ENCODE peak calls at places on chromosomes 5 and 9, in four cellular contexts. M is PC-9, Q is colonic mucosa, O is heart right ventricle. P is an unnamed sample.

GRCh38 chr5:53291528-53291927 is 182.0 kb upstream of the MOCS2 start:
- DNase-seq in Q (no peak), M (no peak), O (no peak), P (no peak)

GRCh38 chr9:83027153-83027867 is 35.6 kb downstream of the RASEF start:
- DNase-seq in Q (no peak), M (peak; percentile 93), O (no peak), P (no peak)

GRCh38 chr5:133611357-133612020 is 852 bp downstream of the FSTL4 start:
- DNase-seq in O (no peak), Q (no peak), M (no peak), P (peak; percentile 16)

GRCh38 chr5:79236364-79236969 is 536 bp downstream of the JMY start:
- DNase-seq in M (no peak), O (no peak), Q (peak; percentile 32), P (no peak)

GRCh38 chr9:4272141-4272540 is 27.7 kb downstream of the GLIS3 start:
- DNase-seq in M (no peak), Q (no peak), O (no peak), P (no peak)

GRCh38 chr9:82035332-82035731 is 46.8 kb downstream of the SPATA31D1 start:
- DNase-seq in Q (no peak), M (no peak), O (no peak), P (no peak)

GRCh38 chr5:14082523-14082922 is 60.6 kb upstream of the TRIO start:
- DNase-seq in O (no peak), M (no peak), Q (no peak), P (no peak)

GRCh38 chr9:122031806-122032205 is 61.3 kb downstream of the TTLL11 start:
- DNase-seq in O (no peak), Q (no peak), M (no peak), P (no peak)

GRCh38 chr5:153340139-153340538 is 150.3 kb upstream of the GRIA1 start:
- DNase-seq in M (no peak), O (no peak), Q (no peak), P (no peak)
- H3K4me1 ChIP-seq in M (no peaks in the 10 kb centered on the region), O (no peaks in the 10 kb centered on the region), Q (no peaks in the 10 kb centered on the region), P (no peaks in the 10 kb centered on the region)

DNA sequence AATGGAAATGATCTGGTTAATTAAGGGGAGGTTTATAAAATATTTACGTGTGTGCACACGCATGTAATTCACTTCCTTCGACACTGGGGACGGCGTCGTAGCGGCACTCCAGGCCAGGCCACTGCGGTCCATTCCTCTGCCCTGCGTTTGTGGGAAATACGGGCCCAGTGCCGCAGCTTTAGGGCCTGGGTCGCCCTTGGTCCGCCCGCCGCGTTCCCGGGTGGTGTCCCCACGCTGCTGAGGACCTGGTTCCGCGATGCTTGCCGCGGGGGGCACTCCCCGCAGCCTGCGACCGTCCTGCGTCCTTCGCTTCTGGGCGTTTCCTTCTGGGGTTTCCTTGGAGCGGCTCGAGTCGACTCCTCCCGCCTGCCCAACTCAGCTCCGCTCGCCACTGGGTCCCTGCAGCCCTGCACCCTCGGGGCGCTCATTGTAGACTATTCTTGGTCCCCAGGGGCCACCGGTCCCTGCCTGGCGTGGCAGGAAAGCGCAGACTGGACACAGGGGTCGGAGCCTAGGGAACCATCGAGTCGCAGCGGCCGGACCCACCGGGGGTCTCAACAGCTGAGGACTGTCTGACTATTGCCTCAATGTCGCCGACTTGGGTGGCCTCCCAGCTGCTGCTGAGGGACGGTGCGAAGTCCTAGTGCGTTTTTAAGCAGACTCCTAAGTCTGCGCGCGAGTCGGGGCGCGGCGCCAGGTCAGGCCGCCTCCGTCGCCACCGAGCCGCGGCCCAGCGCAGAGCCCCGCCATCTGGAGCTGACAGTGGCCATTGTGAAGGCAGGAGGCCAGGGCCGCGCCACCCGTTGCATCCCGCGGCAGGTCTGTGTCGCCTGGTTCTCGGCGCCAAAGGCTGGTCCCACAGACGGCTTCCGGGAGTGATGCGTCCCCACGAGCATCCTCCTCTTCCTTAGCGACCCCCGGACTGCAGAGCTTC is 4.4 kb upstream of the IRX1 start:
- DNase-seq in O (no peak), M (no peak), Q (no peak), P (no peak)
- H3K4me3 ChIP-seq in O (no peak overlapping the region), M (no peak overlapping the region), Q (no peak overlapping the region), P (no peak overlapping the region)

DNA sequence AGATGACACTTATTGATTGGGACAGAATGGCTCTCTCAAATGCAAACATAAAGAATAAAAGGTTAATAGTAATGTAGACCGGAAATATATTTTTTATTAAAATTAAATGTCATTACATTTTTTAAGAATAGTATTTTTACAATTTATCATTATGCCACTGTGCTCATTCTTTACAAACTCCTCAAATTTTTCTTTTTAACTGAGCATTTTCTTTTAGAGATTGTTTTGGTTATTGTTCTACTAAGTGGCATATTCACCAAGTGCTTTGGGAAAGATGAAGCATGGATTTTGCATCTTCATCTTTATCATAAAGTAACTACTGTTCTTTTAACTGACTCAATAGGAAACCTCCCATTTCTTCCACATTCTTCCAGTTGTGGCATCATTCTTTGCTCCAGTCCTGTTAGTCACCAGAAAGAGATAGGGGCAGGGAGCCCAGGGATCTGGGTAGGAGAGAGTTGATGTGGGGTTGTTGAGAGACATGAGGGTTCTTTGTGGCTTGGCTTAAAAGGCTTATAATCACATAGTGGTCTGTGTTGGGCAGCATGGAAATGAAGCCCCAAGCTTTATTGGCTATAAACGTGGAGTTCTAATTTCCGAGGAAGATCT is 69.8 kb downstream of the SYK start:
- DNase-seq in Q (no peak), M (no peak), O (no peak), P (no peak)
- TF ChIP-seq CTCF in Q (peak; percentile 14), M (peak; percentile 15), O (no peak), P (no peak)

GRCh38 chr5:141605523-141606277 is 13.1 kb downstream of the DIAPH1 start:
- DNase-seq in O (peak; percentile 65), M (no peak), Q (peak; percentile 54), P (peak; percentile 25)

GRCh38 chr5:141608046-141608445 is 10.8 kb downstream of the DIAPH1 start:
- DNase-seq in Q (no peak), M (no peak), O (no peak), P (no peak)

GRCh38 chr5:141603912-141604311 is 14.9 kb downstream of the DIAPH1 start:
- DNase-seq in Q (no peak), M (no peak), O (no peak), P (no peak)

GRCh38 chr5:141608557-141608956 is 10.2 kb downstream of the DIAPH1 start:
- DNase-seq in M (no peak), Q (no peak), O (no peak), P (peak; percentile 25)

GRCh38 chr5:141604318-141604717 is 14.5 kb downstream of the DIAPH1 start:
- DNase-seq in M (peak; percentile 94), Q (peak; percentile 53), O (peak; percentile 62), P (peak; percentile 37)
- H3K4me1 ChIP-seq in M (peaks cover 24% of the 10 kb centered on the region), Q (peaks cover 5% of the 10 kb centered on the region), O (peaks cover 89% of the 10 kb centered on the region), P (peaks cover 47% of the 10 kb centered on the region)

GRCh38 chr9:93826905-93827544 is 128.1 kb downstream of the BARX1 start:
- DNase-seq in M (no peak), O (no peak), Q (no peak), P (no peak)

GRCh38 chr9:93824386-93825294 is 130.5 kb downstream of the BARX1 start:
- DNase-seq in Q (no peak), M (no peak), O (no peak), P (no peak)

GRCh38 chr9:93827545-93828330 is 127.4 kb downstream of the BARX1 start:
- DNase-seq in Q (peak; percentile 35), M (no peak), O (no peak), P (peak; percentile 69)

GRCh38 chr9:93825348-93826115 is 129.6 kb downstream of the BARX1 start:
- DNase-seq in O (no peak), M (no peak), Q (no peak), P (peak; percentile 6)

GRCh38 chr9:93826209-93826608 is 128.9 kb downstream of the BARX1 start:
- DNase-seq in Q (peak; percentile 52), M (no peak), O (no peak), P (no peak)
- H3K4me3 ChIP-seq in Q (no peak overlapping the region), M (no peak overlapping the region), O (no peak overlapping the region), P (no peak overlapping the region)

DNA sequence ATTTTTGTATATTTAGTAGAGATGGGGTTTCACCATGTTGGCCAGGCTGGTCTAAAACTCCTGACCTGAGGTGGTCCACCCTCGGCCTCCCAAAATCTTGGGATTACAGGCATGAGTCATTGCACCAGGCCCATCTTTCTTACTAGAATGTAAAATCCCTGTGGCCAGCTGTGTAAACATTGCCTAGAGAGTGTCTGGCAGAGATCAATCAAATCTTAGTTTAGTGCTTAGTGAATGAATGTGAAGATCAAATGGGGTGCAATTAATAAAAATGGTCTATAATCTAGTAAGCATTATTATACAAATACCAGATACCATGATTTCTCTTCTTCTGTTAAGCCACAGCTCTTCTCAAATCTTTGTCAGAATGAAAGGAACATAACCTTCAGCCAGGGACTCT is 289.9 kb downstream of the KCTD16 start:
- DNase-seq in O (no peak), M (no peak), Q (no peak), P (no peak)
- TF ChIP-seq CTCF in O (no peak), M (no peak), Q (no peak), P (no peak)

GRCh38 chr9:21589344-21590056 is 107.4 kb upstream of the IFNE start:
- DNase-seq in M (no peak), O (no peak), Q (no peak), P (no peak)
- H3K4me1 ChIP-seq in M (peaks cover 32% of the 10 kb centered on the region), O (no peaks in the 10 kb centered on the region), Q (no peaks in the 10 kb centered on the region), P (no peaks in the 10 kb centered on the region)

DNA sequence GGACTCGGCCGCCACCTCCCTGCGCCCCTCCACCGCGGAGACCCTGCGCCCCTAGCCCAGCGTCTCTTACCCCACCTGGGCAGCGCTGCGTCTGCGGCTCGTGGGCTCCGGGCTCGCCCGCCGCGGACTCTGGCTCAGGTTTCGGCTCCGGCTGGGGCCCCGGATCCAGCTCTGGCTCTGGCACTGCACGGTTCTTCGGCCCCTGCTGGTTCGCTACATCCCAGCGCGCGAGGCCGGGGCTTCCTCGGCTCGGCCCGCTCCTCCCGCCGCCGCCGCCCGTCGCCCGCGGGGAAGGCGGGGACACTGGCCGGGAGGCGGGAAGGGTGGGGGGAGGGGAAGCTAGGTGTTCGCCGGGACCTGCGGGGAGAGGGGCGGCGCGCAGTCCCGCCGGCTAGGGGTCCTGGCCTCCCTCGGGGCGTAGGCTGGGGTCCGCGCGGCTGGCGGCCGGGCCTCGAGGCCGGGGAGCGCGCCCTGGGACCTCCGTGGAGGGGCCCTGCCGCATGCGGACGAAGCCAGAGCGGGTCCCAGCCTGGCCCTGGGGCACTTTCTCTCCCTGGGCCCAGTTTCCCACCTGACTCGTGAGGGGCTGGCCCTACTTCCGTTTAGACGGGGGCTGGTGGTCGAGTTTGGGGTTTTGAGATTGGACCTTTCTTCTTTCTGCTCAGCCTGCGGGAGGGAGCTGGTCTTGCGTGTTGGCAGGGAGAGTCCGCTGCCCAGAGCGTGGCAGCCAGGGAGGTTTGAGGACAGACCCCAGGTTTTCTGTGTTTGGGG is 5.7 kb upstream of the PITX1 start:
- DNase-seq in Q (no peak), O (no peak), M (no peak), P (no peak)
- H3K4me3 ChIP-seq in Q (peak overlapping the region; percentile 30), O (no peak overlapping the region), M (peak overlapping the region; percentile 56), P (no peak overlapping the region)